ENCODE peak calls at places on chromosomes 4 and X, in ten cellular contexts. N is testis, Y is stomach, J is prostate gland, C is gastrocnemius medialis, L is uterus, A is tibial nerve, O is Peyer's patch, S is right lobe of liver, I is heart left ventricle. M is an unnamed sample. For H3K4me1 and H3K27me3, the result is how much of the 10 kb centered on the place peaks cover.

GRCh38 chr4:37601527-37601926 is 84.6 kb downstream of the RELL1 start:
- DNase-seq in N (peak), Y (peak), J (no peak), C (no peak), L (no peak), A (no peak), O (no peak), S (no peak), I (no peak), M (peak)

GRCh38 chr4:35963969-35964515 is 280.3 kb downstream of the ARAP2 start:
- DNase-seq in N (no peak), Y (no peak), J (no peak), C (no peak), L (no peak), A (no peak), O (no peak), S (no peak), I (no peak), M (no peak)

GRCh38 chrX:153642655-153643430 is 4.2 kb upstream of the DUSP9 start:
- DNase-seq in N (no peak), Y (no peak), J (no peak), C (no peak), L (no peak), A (no peak), O (peak), S (peak), I (peak), M (no peak)

GRCh38 chrX:139246295-139246694 is 284.2 kb upstream of the F9 start:
- DNase-seq in N (no peak), Y (no peak), J (no peak), C (no peak), L (no peak), A (no peak), O (no peak), S (no peak), I (no peak), M (no peak)

GRCh38 chr4:152265149-152265621 is 270.7 kb downstream of the FBXW7 start:
- DNase-seq in N (no peak), Y (peak), J (peak), C (no peak), L (no peak), A (no peak), O (no peak), S (no peak), I (no peak), M (no peak)

GRCh38 chrX:30313322-30313721 is 4.1 kb upstream of the NR0B1 start:
- DNase-seq in N (no peak), Y (no peak), J (no peak), C (no peak), L (no peak), A (no peak), O (no peak), S (no peak), I (no peak), M (no peak)

GRCh38 chr4:142274137-142274536 is 572.0 kb downstream of the INPP4B start:
- DNase-seq in N (no peak), Y (no peak), J (no peak), C (no peak), L (no peak), A (no peak), O (no peak), S (no peak), I (no peak), M (no peak)

GRCh38 chr4:37674446-37674845 is 11.7 kb downstream of the RELL1 start:
- DNase-seq in N (no peak), Y (no peak), J (no peak), C (no peak), L (no peak), A (no peak), O (no peak), S (no peak), I (no peak), M (no peak)

GRCh38 chr4:162061214-162061613 is 102.6 kb downstream of the FSTL5 start:
- DNase-seq in N (no peak), Y (no peak), J (no peak), C (no peak), L (no peak), A (no peak), O (no peak), S (no peak), I (no peak), M (no peak)

GRCh38 chr4:85510632-85510984 is 35.7 kb downstream of the ARHGAP24 start:
- DNase-seq in N (no peak), Y (no peak), J (no peak), C (no peak), L (no peak), A (no peak), O (no peak), S (no peak), I (no peak), M (no peak)

GRCh38 chrX:41389311-41389888 is 55.4 kb downstream of the DDX3X start:
- DNase-seq in N (peak), Y (peak), J (no peak), C (no peak), L (no peak), A (no peak), O (peak), S (peak), I (no peak), M (peak)

GRCh38 chr4:8228319-8229250 is 29.5 kb downstream of the SH3TC1 start:
- DNase-seq in N (peak), Y (peak), J (peak), C (peak), L (peak), A (peak), O (peak), S (peak), I (peak), M (peak)

GRCh38 chrX:41828821-41829220 is 94.5 kb downstream of the CASK start:
- DNase-seq in N (no peak), Y (no peak), J (no peak), C (no peak), L (no peak), A (no peak), O (no peak), S (no peak), I (no peak), M (no peak)

GRCh38 chr4:140137654-140138053 is 16.3 kb downstream of the MAML3 start:
- DNase-seq in N (no peak), Y (no peak), J (peak), C (no peak), L (no peak), A (no peak), O (no peak), S (no peak), I (no peak), M (no peak)

GRCh38 chr4:135838889-135839288 is 1637.3 kb upstream of the PABPC4L start:
- DNase-seq in N (no peak), Y (no peak), J (no peak), C (no peak), L (no peak), A (no peak), O (no peak), S (no peak), I (no peak), M (no peak)

GRCh38 chr4:17030543-17030942 is 132.1 kb upstream of the LDB2 start:
- DNase-seq in N (no peak), Y (no peak), J (no peak), C (no peak), L (peak), A (no peak), O (no peak), S (no peak), I (no peak), M (no peak)

GRCh38 chr4:128355301-128355700 is 67.7 kb upstream of the PGRMC2 start:
- DNase-seq in N (no peak), Y (no peak), J (no peak), C (no peak), L (no peak), A (no peak), O (no peak), S (no peak), I (peak), M (no peak)

GRCh38 chr4:145299380-145300076 is 119.1 kb upstream of the OTUD4 start:
- DNase-seq in N (no peak), Y (no peak), J (no peak), C (no peak), L (no peak), A (no peak), O (no peak), S (no peak), I (no peak), M (no peak)

GRCh38 chr4:133920236-133920635 is 281.4 kb downstream of the PABPC4L start:
- DNase-seq in N (no peak), Y (no peak), J (no peak), C (no peak), L (no peak), A (no peak), O (no peak), S (no peak), I (no peak), M (no peak)

GRCh38 chr4:111699163-111699562 is 446.1 kb upstream of the FAM241A start:
- DNase-seq in N (no peak), Y (no peak), J (no peak), C (no peak), L (no peak), A (no peak), O (no peak), S (no peak), I (no peak), M (no peak)

GRCh38 chrX:20454117-20454516 is 187.4 kb upstream of the RPS6KA3 start:
- DNase-seq in N (no peak), Y (no peak), J (no peak), C (no peak), L (no peak), A (no peak), O (no peak), S (no peak), I (no peak), M (no peak)

GRCh38 chrX:106363214-106363613 is 195.1 kb downstream of the PWWP3B start:
- DNase-seq in N (no peak), Y (no peak), J (no peak), C (no peak), L (no peak), A (no peak), O (no peak), S (no peak), I (no peak), M (no peak)

GRCh38 chr4:181143241-181143854 is 1099.9 kb upstream of the TENM3 start:
- DNase-seq in N (peak), Y (peak), J (peak), C (peak), L (peak), A (peak), O (peak), S (peak), I (peak), M (peak)

GRCh38 chrX:38278682-38279081 is 48.6 kb downstream of the RPGR start:
- DNase-seq in N (no peak), Y (no peak), J (peak), C (no peak), L (no peak), A (no peak), O (no peak), S (no peak), I (no peak), M (no peak)

GRCh38 chrX:74133156-74133796 is 170.7 kb upstream of the ZCCHC13 start:
- DNase-seq in N (peak), Y (no peak), J (peak), C (no peak), L (no peak), A (no peak), O (no peak), S (no peak), I (no peak), M (no peak)

GRCh38 chr4:113616443-113616842 is 145.1 kb downstream of the CAMK2D start:
- DNase-seq in N (no peak), Y (no peak), J (peak), C (no peak), L (no peak), A (no peak), O (no peak), S (no peak), I (no peak), M (no peak)

GRCh38 chrX:96183843-96184242 is 500.8 kb upstream of the DIAPH2 start:
- DNase-seq in N (no peak), Y (no peak), J (no peak), C (no peak), L (no peak), A (no peak), O (no peak), S (no peak), I (no peak), M (no peak)

GRCh38 chr4:173505924-173506779 is 23.9 kb downstream of the HAND2 start:
- DNase-seq in N (peak), Y (peak), J (no peak), C (no peak), L (no peak), A (no peak), O (no peak), S (no peak), I (peak), M (peak)

GRCh38 chr4:100359433-100359832 is 158.4 kb downstream of the EMCN start:
- DNase-seq in N (no peak), Y (no peak), J (no peak), C (no peak), L (no peak), A (no peak), O (no peak), S (no peak), I (no peak), M (no peak)

GRCh38 chr4:25234390-25235367 is 846 bp downstream of the PI4K2B start:
- DNase-seq in N (peak), Y (peak), J (peak), C (peak), L (peak), A (no peak), O (peak), S (peak), I (peak), M (peak)

GRCh38 chr4:25236971-25237370 is 3.1 kb downstream of the PI4K2B start:
- DNase-seq in N (no peak), Y (no peak), J (no peak), C (no peak), L (no peak), A (no peak), O (no peak), S (no peak), I (no peak), M (no peak)

GRCh38 chr4:25235401-25235800 is 1.6 kb downstream of the PI4K2B start:
- DNase-seq in N (no peak), Y (no peak), J (no peak), C (no peak), L (no peak), A (no peak), O (no peak), S (no peak), I (no peak), M (no peak)

GRCh38 chr4:25233194-25233593 is 639 bp upstream of the PI4K2B start:
- DNase-seq in N (no peak), Y (no peak), J (no peak), C (no peak), L (no peak), A (no peak), O (no peak), S (no peak), I (no peak), M (no peak)

GRCh38 chr4:25233737-25234389 is at the start of gene PI4K2B:
- DNase-seq in N (peak), Y (peak), J (peak), C (peak), L (peak), A (peak), O (peak), S (peak), I (peak), M (peak)
- TF ChIP-seq POLR2A in N (peak), Y (no peak), J (peak), C (peak), L (peak), A (peak), O (peak), S (peak), I (peak), M (peak)

DNA sequence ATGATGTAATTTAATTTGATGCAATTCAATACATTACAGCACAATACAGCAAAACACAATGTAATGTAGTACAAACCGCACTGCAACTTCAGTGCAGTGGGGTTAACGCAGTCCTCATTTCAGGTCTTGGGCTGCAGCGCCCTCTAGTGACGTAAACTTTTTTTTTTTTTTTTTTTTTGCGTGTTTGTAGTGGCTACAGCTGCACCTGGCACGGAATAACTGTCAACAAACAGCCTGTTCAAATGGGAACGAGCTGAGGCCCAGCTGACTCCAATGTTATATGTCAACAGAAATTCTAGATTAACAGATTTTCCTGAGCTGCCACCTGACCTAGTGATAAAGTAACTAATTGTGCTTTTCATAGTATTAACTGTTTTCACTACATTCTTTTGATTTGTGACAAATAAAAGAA is 33.5 kb upstream of the RASSF6 start:
- DNase-seq in N (peak), Y (peak), J (peak), C (no peak), L (no peak), A (no peak), O (no peak), S (peak), I (no peak), M (peak)
- H3K4me1 ChIP-seq in N (under half), Y (under half), J (under half), C (under half), L (under half), A (under half), O (under half), S (under half), I (under half), M (under half)

GRCh38 chr4:84479663-84480062 is 19.4 kb downstream of the NKX6-1 start:
- DNase-seq in N (no peak), Y (no peak), J (no peak), C (no peak), L (no peak), A (no peak), O (no peak), S (no peak), I (no peak), M (no peak)
- H3K27me3 ChIP-seq in N (under half), Y (under half), J (under half), C (under half), L (half or more), A (under half), O (under half), S (under half), I (half or more), M (under half)

GRCh38 chr4:72568959-72569718 is at the start of gene ADAMTS3:
- DNase-seq in N (peak), Y (peak), J (peak), C (peak), L (peak), A (no peak), O (peak), S (peak), I (peak), M (peak)
- TF ChIP-seq POLR2A in N (no peak), Y (no peak), J (no peak), C (no peak), L (peak), A (no peak), O (no peak), S (no peak), I (no peak), M (peak)

DNA sequence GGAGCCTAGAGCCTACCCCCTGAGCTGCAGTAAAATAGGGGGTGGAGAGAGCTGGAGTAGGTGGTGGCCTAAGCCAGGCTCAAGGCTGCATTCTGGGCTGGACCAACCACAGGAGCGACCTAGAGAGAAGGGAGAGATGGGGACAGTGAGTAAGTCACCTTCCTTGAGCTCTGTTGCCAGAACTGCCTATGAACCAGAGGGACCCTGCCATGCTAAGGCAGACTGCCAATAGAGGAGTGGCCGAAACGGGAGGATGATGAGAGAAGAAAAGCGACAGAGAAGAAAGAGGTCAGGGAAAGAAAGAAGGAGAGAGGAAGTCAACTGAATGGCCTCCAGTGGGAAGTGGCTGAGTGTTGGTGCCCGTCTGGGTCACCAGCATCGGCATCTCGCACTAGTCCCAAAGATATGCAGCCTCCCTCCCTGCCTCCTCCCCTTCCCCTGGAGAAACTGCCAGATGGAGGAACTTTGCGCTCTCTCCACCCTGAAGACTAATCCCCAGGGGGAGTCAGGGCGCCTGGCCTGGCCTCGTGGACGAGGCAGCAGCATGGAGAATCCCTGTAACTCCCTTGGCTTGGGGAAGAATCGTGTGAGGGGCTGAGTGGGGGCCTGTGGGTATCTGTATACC is 28.8 kb downstream of the ELF4 start:
- DNase-seq in N (no peak), Y (no peak), J (no peak), C (no peak), L (no peak), A (no peak), O (no peak), S (no peak), I (peak), M (no peak)
- H3K4me1 ChIP-seq in N (under half), Y (under half), J (under half), C (under half), L (under half), A (under half), O (under half), S (under half), I (under half), M (under half)

GRCh38 chrX:18076434-18076833 is 144.3 kb downstream of the BEND2 start:
- DNase-seq in N (no peak), Y (no peak), J (no peak), C (no peak), L (no peak), A (no peak), O (no peak), S (no peak), I (no peak), M (no peak)
- H3K27me3 ChIP-seq in N (under half), Y (under half), J (under half), C (under half), L (under half), A (under half), O (under half), S (under half), I (under half), M (under half)